ENCODE peak calls at places on chromosomes 11 and 22, in eight cellular contexts. E is K562, Q is Panc1, Y is GM12878, S is HCT116, K is SK-N-SH, M is HepG2, D is GM23338. N is an unnamed sample.
A peak's percentile ranks its signal among the peaks of the same experiment; 100 is the strongest.

GRCh38 chr22:17085277-17086091 is 684 bp downstream of the IL17RA start:
- DNase-seq in E (peak; percentile 61), Q (no peak), Y (no peak), S (no peak), K (no peak), M (no peak), D (peak; percentile 46), N (no peak)

GRCh38 chr22:50260434-50260800 is 1.1 kb downstream of the MAPK12 start:
- DNase-seq in E (no peak), Q (no peak), Y (no peak), S (no peak), K (no peak), M (no peak), D (no peak), N (no peak)

GRCh38 chr22:45997077-45997774 is 20.3 kb upstream of the WNT7B start:
- DNase-seq in E (peak; percentile 26), Q (no peak), Y (no peak), S (no peak), K (no peak), M (no peak), D (peak; percentile 37), N (peak; percentile 72)

GRCh38 chr11:113728814-113729213 is 22.7 kb upstream of the TMPRSS5 start:
- DNase-seq in E (no peak), Q (no peak), Y (no peak), S (no peak), K (no peak), M (no peak), D (no peak), N (peak; percentile 34)

GRCh38 chr22:46336119-46337078 is 885 bp downstream of the TRMU start:
- DNase-seq in E (peak; percentile 59), Q (no peak), Y (no peak), S (no peak), K (peak; percentile 65), M (peak; percentile 20), D (peak; percentile 41), N (no peak)

GRCh38 chr11:45169310-45170072 is 23.1 kb downstream of the PRDM11 start:
- DNase-seq in E (no peak), Q (no peak), Y (no peak), S (no peak), K (no peak), M (no peak), D (no peak), N (no peak)

GRCh38 chr11:73976451-73977151 is 6.0 kb downstream of the UCP2 start:
- DNase-seq in E (peak; percentile 14), Q (no peak), Y (no peak), S (no peak), K (no peak), M (no peak), D (no peak), N (no peak)

GRCh38 chr11:93541154-93541553 is 2.0 kb downstream of the SMCO4 start:
- DNase-seq in E (no peak), Q (no peak), Y (no peak), S (no peak), K (no peak), M (no peak), D (no peak), N (peak; percentile 6)

GRCh38 chr22:38782402-38783094 is 11.4 kb downstream of the DNAL4 start:
- DNase-seq in E (peak; percentile 65), Q (no peak), Y (no peak), S (no peak), K (no peak), M (no peak), D (no peak), N (peak; percentile 39)

GRCh38 chr22:20549232-20549841 is 41.9 kb downstream of the MED15 start:
- DNase-seq in E (peak; percentile 72), Q (no peak), Y (no peak), S (no peak), K (no peak), M (no peak), D (peak; percentile 26), N (no peak)

GRCh38 chr22:45112136-45112879 is 51.4 kb upstream of the NUP50 start:
- DNase-seq in E (no peak), Q (no peak), Y (no peak), S (no peak), K (no peak), M (no peak), D (no peak), N (no peak)

GRCh38 chr11:121899534-121899933 is 216.5 kb downstream of the BLID start:
- DNase-seq in E (no peak), Q (no peak), Y (no peak), S (no peak), K (no peak), M (no peak), D (no peak), N (no peak)

GRCh38 chr11:74743640-74744039 is 5.0 kb upstream of the RNF169 start:
- DNase-seq in E (no peak), Q (no peak), Y (no peak), S (no peak), K (no peak), M (no peak), D (no peak), N (no peak)

GRCh38 chr22:37053310-37054077 is 2.0 kb downstream of the KCTD17 start:
- DNase-seq in E (no peak), Q (no peak), Y (no peak), S (no peak), K (no peak), M (no peak), D (no peak), N (no peak)

GRCh38 chr22:38872831-38873248 is 824 bp upstream of the CBX6 start:
- DNase-seq in E (peak; percentile 53), Q (no peak), Y (no peak), S (no peak), K (peak; percentile 75), M (no peak), D (peak; percentile 75), N (no peak)

GRCh38 chr11:65646921-65647701 is 9.2 kb downstream of the SIPA1 start:
- DNase-seq in E (peak; percentile 35), Q (no peak), Y (no peak), S (no peak), K (peak; percentile 94), M (no peak), D (peak; percentile 86), N (no peak)

GRCh38 chr22:20550851-20551744 is 43.7 kb downstream of the MED15 start:
- DNase-seq in E (no peak), Q (no peak), Y (peak; percentile 12), S (no peak), K (no peak), M (no peak), D (peak; percentile 52), N (no peak)

GRCh38 chr11:133331031-133331430 is 201.3 kb downstream of the OPCML start:
- DNase-seq in E (no peak), Q (no peak), Y (no peak), S (no peak), K (no peak), M (no peak), D (no peak), N (no peak)

GRCh38 chr11:14423633-14424032 is 64.7 kb upstream of the RRAS2 start:
- DNase-seq in E (no peak), Q (no peak), Y (no peak), S (no peak), K (no peak), M (peak; percentile 53), D (no peak), N (peak; percentile 57)

GRCh38 chr11:96200243-96200642 is 142.8 kb downstream of the MAML2 start:
- DNase-seq in E (no peak), Q (no peak), Y (no peak), S (no peak), K (no peak), M (no peak), D (no peak), N (no peak)

GRCh38 chr11:85705805-85706204 is 19.8 kb upstream of the CCDC89 start:
- DNase-seq in E (no peak), Q (no peak), Y (no peak), S (no peak), K (no peak), M (no peak), D (no peak), N (no peak)
- H3K27ac ChIP-seq in E (no peak overlapping the region), Q (no peak overlapping the region), Y (no peak overlapping the region), S (no peak overlapping the region), K (peak overlapping the region; percentile 65), M (no peak overlapping the region), D (no peak overlapping the region), N (no peak overlapping the region)

DNA sequence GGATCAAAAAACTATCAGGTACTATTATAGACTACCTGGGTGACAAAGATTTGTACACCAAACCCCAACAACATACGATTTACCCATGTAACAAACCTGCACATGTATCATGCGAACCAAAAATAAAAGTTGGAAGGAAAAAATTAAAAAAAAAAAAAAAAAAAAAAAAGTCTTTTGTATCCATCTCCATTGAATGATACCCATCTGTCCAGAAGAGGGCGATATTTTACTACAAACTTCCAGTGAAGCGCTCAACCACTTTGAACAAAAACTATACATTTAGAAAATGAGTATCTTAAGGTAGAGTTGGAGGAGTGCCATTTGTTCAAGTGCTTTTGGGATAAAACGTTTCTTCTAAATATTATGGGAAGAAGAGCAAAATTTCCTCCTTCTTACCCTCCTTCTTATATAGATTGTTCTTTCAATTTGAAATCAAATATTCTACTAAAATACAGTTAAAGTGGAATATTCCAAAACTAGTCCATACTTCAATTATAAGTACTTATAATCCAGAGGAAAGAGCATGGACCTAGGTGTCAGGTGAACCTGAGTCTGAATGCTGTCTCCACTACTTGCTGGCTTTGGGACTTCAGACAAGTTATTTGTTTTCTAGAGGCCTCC is 23.3 kb downstream of the ARL14EP start:
- DNase-seq in E (peak; percentile 37), Q (peak; percentile 12), Y (no peak), S (peak; percentile 15), K (peak; percentile 43), M (peak; percentile 52), D (peak; percentile 83), N (peak; percentile 25)
- TF ChIP-seq REST in E (no peak), Q (no peak), Y (no peak), S (no peak), K (no peak), M (no peak), D (no peak), N (no peak)

GRCh38 chr11:116511684-116512083 is 261.1 kb downstream of the BUD13 start:
- DNase-seq in E (no peak), Q (no peak), Y (no peak), S (no peak), K (no peak), M (no peak), D (no peak), N (no peak)
- TF ChIP-seq POLR2AphosphoS5 in E (no peak), Q (no peak), Y (no peak), S (no peak), K (no peak), M (no peak), D (no peak), N (no peak)

GRCh38 chr11:86558841-86559240 is 113.6 kb downstream of the ME3 start:
- DNase-seq in E (no peak), Q (no peak), Y (no peak), S (no peak), K (no peak), M (no peak), D (no peak), N (no peak)
- H3K27ac ChIP-seq in E (no peak overlapping the region), Q (no peak overlapping the region), Y (no peak overlapping the region), S (no peak overlapping the region), K (no peak overlapping the region), M (no peak overlapping the region), D (no peak overlapping the region), N (no peak overlapping the region)